ENCODE peak calls at places on chromosomes 13 and 19, in eight cellular contexts. U, Q, S, L, O, M, R and X are unnamed samples.

GRCh38 chr13:80274643-80275042 is 66.3 kb downstream of the SPRY2 start:
- DNase-seq in U (no peak), O (no peak), S (no peak), M (no peak), R (no peak), Q (no peak), L (no peak), X (no peak)

GRCh38 chr13:31629085-31629785 is 110.1 kb upstream of the RXFP2 start:
- DNase-seq in U (no peak), R (no peak), Q (no peak), O (no peak), M (no peak), S (no peak), L (no peak), X (no peak)

GRCh38 chr19:36061367-36061766 is 6.7 kb downstream of the WDR62 start:
- DNase-seq in R (no peak), S (no peak), O (no peak), Q (no peak), L (no peak), U (no peak), M (no peak), X (no peak)

GRCh38 chr19:17323973-17324327 is 10.7 kb downstream of the ANO8 start:
- DNase-seq in U (no peak), M (no peak), L (no peak), O (no peak), Q (no peak), S (no peak), R (no peak), X (no peak)

GRCh38 chr19:29268103-29268502 is 55.2 kb upstream of the UQCRFS1 start:
- DNase-seq in L (no peak), M (no peak), U (no peak), O (peak), S (no peak), R (no peak), Q (no peak), X (no peak)

GRCh38 chr19:46380690-46381089 is 32.7 kb downstream of the CCDC8 start:
- DNase-seq in R (no peak), S (no peak), O (no peak), M (no peak), U (no peak), L (no peak), Q (no peak), X (no peak)

GRCh38 chr13:21203132-21203531 is 26.7 kb downstream of the MRPL57 start:
- DNase-seq in S (no peak), L (no peak), R (no peak), M (no peak), Q (no peak), U (no peak), O (no peak), X (peak)

GRCh38 chr19:33763661-33764343 is 32.9 kb upstream of the KCTD15 start:
- DNase-seq in S (no peak), L (no peak), R (no peak), Q (no peak), O (no peak), U (no peak), M (no peak), X (no peak)

GRCh38 chr19:51807111-51807701 is 12.2 kb downstream of the FPR3 start:
- DNase-seq in S (peak), Q (peak), O (no peak), R (no peak), L (peak), M (no peak), U (no peak), X (no peak)

GRCh38 chr13:83024955-83025594 is 857.2 kb downstream of the SLITRK1 start:
- DNase-seq in L (no peak), U (no peak), O (no peak), M (no peak), R (no peak), Q (no peak), S (no peak), X (no peak)

GRCh38 chr13:72507394-72508199 is 219.8 kb downstream of the MZT1 start:
- DNase-seq in S (no peak), R (no peak), Q (no peak), U (no peak), M (no peak), O (no peak), L (no peak), X (no peak)

GRCh38 chr13:43363156-43363918 is 340.0 kb downstream of the DNAJC15 start:
- DNase-seq in O (no peak), U (no peak), M (no peak), R (no peak), Q (no peak), L (no peak), S (no peak), X (no peak)

GRCh38 chr13:113092776-113093579 is 12.6 kb upstream of the F7 start:
- DNase-seq in Q (no peak), U (no peak), M (no peak), R (no peak), L (no peak), S (no peak), O (no peak), X (no peak)

GRCh38 chr13:35840991-35841604 is 290.1 kb downstream of the DCLK1 start:
- DNase-seq in R (no peak), L (no peak), M (no peak), U (no peak), Q (no peak), O (no peak), S (no peak), X (no peak)

GRCh38 chr13:99308481-99309087 is 1.4 kb upstream of the GPR183 start:
- DNase-seq in O (no peak), Q (no peak), R (no peak), L (no peak), M (no peak), U (no peak), S (no peak), X (no peak)

GRCh38 chr13:70339738-70340137 is 231.5 kb upstream of the KLHL1 start:
- DNase-seq in L (peak), S (no peak), O (no peak), M (no peak), Q (peak), U (no peak), R (no peak), X (no peak)

GRCh38 chr19:3403489-3404323 is 37.3 kb downstream of the NFIC start:
- DNase-seq in S (peak), M (no peak), Q (no peak), U (no peak), O (peak), L (no peak), R (no peak), X (no peak)

GRCh38 chr13:66343224-66343828 is 886.8 kb downstream of the PCDH9 start:
- DNase-seq in L (no peak), R (no peak), M (no peak), U (no peak), O (no peak), S (no peak), Q (no peak), X (no peak)

GRCh38 chr19:6790194-6791128 is 18.0 kb downstream of the VAV1 start:
- DNase-seq in U (no peak), M (no peak), O (no peak), Q (no peak), S (no peak), L (no peak), R (no peak), X (peak)

GRCh38 chr13:79659161-79659560 is 178.2 kb downstream of the NDFIP2 start:
- DNase-seq in R (no peak), Q (no peak), S (peak), M (no peak), U (no peak), L (no peak), O (no peak), X (no peak)

GRCh38 chr13:36395280-36395679 is 37.0 kb upstream of the CCNA1 start:
- DNase-seq in U (no peak), S (no peak), L (peak), M (no peak), Q (no peak), R (no peak), O (no peak), X (peak)

GRCh38 chr19:38277969-38278680 is 13.8 kb downstream of the SPINT2 start:
- DNase-seq in S (peak), L (no peak), O (no peak), R (no peak), U (no peak), Q (no peak), M (no peak), X (no peak)

GRCh38 chr19:17460372-17461230 is at the start of gene NXNL1:
- DNase-seq in O (no peak), U (no peak), S (no peak), Q (no peak), L (no peak), R (no peak), M (no peak), X (no peak)

GRCh38 chr13:74767031-74767430 is 632.8 kb upstream of the KLF12 start:
- DNase-seq in O (no peak), M (no peak), L (no peak), U (no peak), R (no peak), S (no peak), Q (no peak), X (no peak)

GRCh38 chr19:9535934-9536333 is 2.5 kb downstream of the ZNF426 start:
- DNase-seq in R (no peak), Q (no peak), M (no peak), S (no peak), U (no peak), O (no peak), L (no peak), X (no peak)

GRCh38 chr19:41421314-41421713 is 5.9 kb downstream of the B3GNT8 start:
- DNase-seq in M (no peak), O (no peak), U (no peak), L (no peak), S (no peak), R (no peak), Q (no peak), X (no peak)

GRCh38 chr13:75326173-75327131 is 155.5 kb downstream of the TBC1D4 start:
- DNase-seq in Q (no peak), O (no peak), R (peak), L (peak), S (no peak), U (no peak), M (peak), X (no peak)

GRCh38 chr19:14061751-14062557 is at the start of gene PALM3:
- DNase-seq in M (no peak), R (no peak), L (no peak), Q (no peak), O (peak), S (no peak), U (no peak), X (no peak)

GRCh38 chr19:17125052-17125727 is 49.6 kb downstream of the MYO9B start:
- DNase-seq in Q (no peak), R (no peak), U (peak), O (no peak), M (peak), S (no peak), L (peak), X (peak)

GRCh38 chr13:20173121-20173746 is 12.4 kb upstream of the GJA3 start:
- DNase-seq in L (no peak), O (no peak), Q (no peak), R (no peak), U (no peak), M (no peak), S (no peak), X (no peak)

GRCh38 chr19:29753934-29754305 is 38.9 kb upstream of the C19orf12 start:
- DNase-seq in O (no peak), U (no peak), S (no peak), M (no peak), L (no peak), Q (no peak), R (no peak), X (no peak)

GRCh38 chr19:14440049-14440448 is 6.9 kb downstream of the PKN1 start:
- DNase-seq in R (peak), O (peak), M (peak), L (peak), S (peak), U (peak), Q (no peak), X (peak)

GRCh38 chr13:68254151-68254550 is 1024.0 kb upstream of the PCDH9 start:
- DNase-seq in L (no peak), R (no peak), O (no peak), S (no peak), M (no peak), U (no peak), Q (no peak), X (no peak)

GRCh38 chr19:29964171-29964570 is 22.1 kb downstream of the URI1 start:
- DNase-seq in M (no peak), O (no peak), R (no peak), S (no peak), L (no peak), Q (no peak), U (no peak), X (no peak)

GRCh38 chr13:50428183-50428877 is 413.1 kb downstream of the KCNRG start:
- DNase-seq in O (no peak), U (no peak), Q (no peak), M (no peak), R (no peak), S (no peak), L (no peak), X (peak)